ENCODE peak calls at places on chromosomes 2 and 18, in nine cellular contexts. Q is H9, T is SJSA1, E is A549, K is thoracic aorta, X is GM23248, R is Karpas-422, J is right lobe of liver, G is uterus. Z is an unnamed sample.
A peak's percentile ranks its signal among the peaks of the same experiment; 100 is the strongest.

GRCh38 chr2:222655406-222655747 is 515 bp downstream of the FARSB start:
- DNase-seq in Q (no peak), E (peak; percentile 19), G (no peak), J (no peak), X (peak; percentile 74), T (no peak), R (peak; percentile 83), K (no peak), Z (no peak)

GRCh38 chr18:8839285-8839684 is 133.9 kb downstream of the MTCL1 start:
- DNase-seq in X (no peak), G (no peak), E (no peak), R (no peak), T (no peak), J (no peak), K (no peak), Q (no peak), Z (peak; percentile 60)

GRCh38 chr2:69166812-69167468 is 154.0 kb downstream of the ANTXR1 start:
- DNase-seq in R (no peak), J (no peak), X (no peak), T (no peak), K (no peak), E (no peak), Q (no peak), G (no peak), Z (no peak)

GRCh38 chr2:96340493-96341414 is 5.2 kb downstream of the NCAPH start:
- DNase-seq in J (no peak), T (no peak), X (peak; percentile 27), K (no peak), Q (no peak), G (no peak), E (no peak), R (no peak), Z (no peak)

GRCh38 chr2:159735648-159736047 is 23.3 kb downstream of the MARCHF7 start:
- DNase-seq in E (no peak), R (no peak), J (no peak), Q (no peak), K (no peak), X (no peak), T (no peak), G (no peak), Z (no peak)

GRCh38 chr18:9215221-9215933 is 78.8 kb downstream of the ANKRD12 start:
- DNase-seq in G (no peak), E (no peak), T (no peak), X (no peak), K (no peak), Q (no peak), J (no peak), R (no peak), Z (no peak)

GRCh38 chr2:226873051-226873620 is 37.3 kb downstream of the RHBDD1 start:
- DNase-seq in Q (no peak), X (no peak), T (peak; percentile 22), R (no peak), E (no peak), G (no peak), K (no peak), J (no peak), Z (no peak)

GRCh38 chr18:58298251-58299134 is 254.5 kb downstream of the NEDD4L start:
- DNase-seq in K (no peak), R (no peak), E (no peak), X (peak; percentile 72), T (no peak), G (no peak), J (no peak), Q (no peak), Z (no peak)

GRCh38 chr2:28683100-28683706 is 68.4 kb upstream of the PPP1CB start:
- DNase-seq in Q (peak; percentile 40), E (peak; percentile 52), K (peak; percentile 49), J (peak; percentile 83), G (peak; percentile 81), T (peak; percentile 74), X (peak; percentile 89), R (no peak), Z (peak; percentile 85)

GRCh38 chr2:16625201-16625729 is 40.4 kb downstream of the CYRIA start:
- DNase-seq in K (no peak), G (no peak), R (peak; percentile 81), T (no peak), Q (no peak), X (no peak), E (no peak), J (no peak), Z (peak; percentile 59)

GRCh38 chr18:60982296-60982695 is 350.9 kb upstream of the CDH20 start:
- DNase-seq in E (no peak), G (no peak), T (no peak), Q (no peak), R (no peak), J (no peak), X (no peak), K (no peak), Z (no peak)

GRCh38 chr2:234861841-234862735 is 89.7 kb upstream of the SH3BP4 start:
- DNase-seq in G (no peak), K (no peak), R (no peak), J (no peak), X (no peak), E (no peak), T (peak; percentile 52), Q (no peak), Z (no peak)

GRCh38 chr2:73856214-73856613 is 27.5 kb downstream of the STAMBP start:
- DNase-seq in Q (no peak), G (no peak), R (no peak), T (no peak), J (no peak), X (peak; percentile 91), K (no peak), E (no peak), Z (no peak)

GRCh38 chr2:173986805-173987204 is 21.6 kb upstream of the SP3 start:
- DNase-seq in Q (no peak), T (no peak), G (peak; percentile 41), J (peak; percentile 82), K (no peak), R (no peak), X (peak; percentile 35), E (peak; percentile 27), Z (no peak)

GRCh38 chr2:5374736-5375135 is 317.4 kb upstream of the SOX11 start:
- DNase-seq in X (no peak), G (no peak), E (no peak), T (no peak), Q (no peak), R (peak; percentile 14), K (no peak), J (no peak), Z (no peak)

GRCh38 chr2:196241175-196241574 is 69.8 kb upstream of the STK17B start:
- DNase-seq in G (no peak), K (no peak), X (no peak), T (no peak), J (no peak), Q (no peak), E (no peak), R (peak; percentile 79), Z (no peak)

GRCh38 chr2:196238836-196239380 is 67.5 kb upstream of the STK17B start:
- DNase-seq in T (no peak), G (no peak), R (peak; percentile 44), Q (no peak), K (no peak), X (no peak), E (no peak), J (no peak), Z (no peak)

GRCh38 chr2:196244516-196244915 is 73.1 kb upstream of the STK17B start:
- DNase-seq in R (no peak), X (no peak), K (no peak), T (no peak), Q (no peak), G (no peak), E (no peak), J (no peak), Z (no peak)

GRCh38 chr2:196242131-196242620 is 70.8 kb upstream of the STK17B start:
- DNase-seq in X (peak; percentile 79), R (peak; percentile 86), K (no peak), Q (no peak), G (no peak), T (peak; percentile 39), J (no peak), E (no peak), Z (peak; percentile 53)

GRCh38 chr2:196239622-196240587 is 68.5 kb upstream of the STK17B start:
- DNase-seq in Q (no peak), J (peak; percentile 60), K (no peak), G (peak; percentile 20), R (peak; percentile 93), X (peak; percentile 82), E (no peak), T (peak; percentile 74), Z (peak; percentile 88)
- H3K27ac ChIP-seq in Q (no peak overlapping the region), J (peak overlapping the region; percentile 49), K (peak overlapping the region; percentile 5), G (peak overlapping the region; percentile 13), R (peak overlapping the region; percentile 97), X (peak overlapping the region; percentile 40), E (no peak overlapping the region), T (peak overlapping the region; percentile 80), Z (peak overlapping the region; percentile 89)

DNA sequence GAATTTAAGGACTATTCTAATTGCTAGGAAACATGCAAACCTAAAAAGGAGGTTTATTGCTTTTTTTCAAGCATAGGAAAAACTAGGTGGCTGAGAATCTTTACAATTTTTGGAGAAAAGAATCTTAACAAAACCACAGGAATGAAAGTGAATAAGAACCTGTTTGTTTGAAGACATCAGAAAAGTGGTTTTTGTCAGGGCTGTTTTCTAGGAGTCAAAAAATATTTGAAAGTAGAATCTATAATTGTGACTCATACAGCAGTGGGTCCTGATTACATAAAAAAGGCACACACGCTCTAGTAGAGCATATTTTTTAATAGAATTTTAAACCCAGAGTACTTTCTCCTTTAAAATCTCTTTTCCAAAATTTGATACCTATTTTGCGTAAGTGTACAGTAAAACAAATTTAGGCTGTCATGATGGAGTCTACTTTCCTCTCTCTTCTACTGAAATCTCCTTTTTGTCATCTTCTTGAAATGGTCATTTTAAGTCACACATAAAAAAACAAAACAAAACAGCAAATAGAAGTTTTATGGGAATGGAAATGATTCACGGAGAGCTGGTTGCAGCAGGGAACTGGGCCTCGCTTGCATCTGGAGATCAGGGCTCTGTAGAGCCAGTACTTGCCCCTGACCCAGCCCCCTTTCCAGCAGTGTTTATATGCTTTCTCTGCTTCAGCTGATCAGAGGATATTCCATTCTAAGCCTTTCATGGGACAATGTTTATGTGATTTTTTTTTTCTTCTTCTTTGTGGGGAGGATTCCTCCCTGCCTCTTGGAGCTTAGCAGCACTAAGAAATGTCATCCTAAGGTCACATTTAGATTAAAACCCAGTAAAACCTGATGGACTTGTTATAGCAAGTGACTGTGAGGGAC is 59.1 kb upstream of the PELI1 start:
- DNase-seq in T (peak; percentile 78), Q (no peak), X (peak; percentile 53), G (no peak), J (no peak), E (no peak), R (no peak), K (no peak), Z (no peak)
- H3K27ac ChIP-seq in T (peak overlapping the region; percentile 89), Q (no peak overlapping the region), X (peak overlapping the region; percentile 4), G (peak overlapping the region; percentile 91), J (no peak overlapping the region), E (no peak overlapping the region), R (peak overlapping the region; percentile 13), K (peak overlapping the region; percentile 64), Z (peak overlapping the region; percentile 87)

DNA sequence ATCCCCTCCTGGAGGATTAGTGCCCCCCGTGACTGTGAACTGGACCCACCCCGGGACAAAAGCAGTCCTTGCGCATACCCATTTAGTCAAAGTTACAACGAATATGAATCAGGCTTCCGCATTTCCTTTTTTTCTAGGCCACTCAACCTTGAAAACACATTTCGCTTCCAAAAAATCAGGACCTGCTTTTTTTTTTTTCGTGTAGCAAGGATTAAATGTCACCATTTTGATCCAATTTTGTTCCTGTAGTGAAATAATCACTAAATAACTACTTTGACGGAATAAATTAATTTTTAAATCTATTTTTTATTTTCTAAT is 466 bp upstream of the FTCDNL1 start:
- DNase-seq in R (no peak), T (no peak), G (no peak), X (no peak), Q (no peak), K (no peak), E (no peak), J (no peak), Z (no peak)
- H3K27ac ChIP-seq in R (no peak overlapping the region), T (no peak overlapping the region), G (no peak overlapping the region), X (no peak overlapping the region), Q (no peak overlapping the region), K (no peak overlapping the region), E (peak overlapping the region; percentile 97), J (peak overlapping the region; percentile 85), Z (peak overlapping the region; percentile 68)

GRCh38 chr2:231189171-231189530 is 9.3 kb upstream of the ARMC9 start:
- DNase-seq in X (no peak), G (no peak), Q (no peak), R (no peak), T (no peak), J (peak; percentile 38), E (no peak), K (no peak), Z (no peak)
- H3K27ac ChIP-seq in X (no peak overlapping the region), G (peak overlapping the region; percentile 98), Q (no peak overlapping the region), R (no peak overlapping the region), T (no peak overlapping the region), J (no peak overlapping the region), E (no peak overlapping the region), K (peak overlapping the region; percentile 99), Z (peak overlapping the region; percentile 90)